ENCODE peak calls at places on chromosomes 1 and 21, in six cellular contexts. F, R, T, Y, D and M are unnamed samples.

GRCh38 chr1:63794927-63795326 is 21.1 kb downstream of the ROR1 start:
- DNase-seq in Y (no peak), F (no peak), T (no peak), D (peak; percentile 75), R (peak; percentile 28), M (no peak)

GRCh38 chr1:33050221-33051076 is 13.8 kb upstream of the AK2 start:
- DNase-seq in D (no peak), R (peak; percentile 86), T (peak; percentile 63), Y (no peak), F (no peak), M (no peak)

GRCh38 chr1:77100870-77101269 is 118.4 kb downstream of the PIGK start:
- DNase-seq in R (peak; percentile 1), Y (no peak), T (no peak), D (no peak), F (no peak), M (no peak)

GRCh38 chr1:101216623-101217022 is 20.2 kb upstream of the S1PR1 start:
- DNase-seq in T (no peak), R (no peak), F (no peak), D (no peak), Y (no peak), M (no peak)

GRCh38 chr1:115572710-115573109 is 69.1 kb upstream of the VANGL1 start:
- DNase-seq in D (no peak), Y (no peak), R (no peak), T (no peak), F (no peak), M (no peak)

GRCh38 chr1:116834605-116835004 is 75.1 kb upstream of the PTGFRN start:
- DNase-seq in T (no peak), F (no peak), D (no peak), Y (no peak), R (no peak), M (no peak)

GRCh38 chr1:20829531-20829930 is 42.4 kb upstream of the HP1BP3 start:
- DNase-seq in R (peak; percentile 46), F (no peak), T (no peak), Y (no peak), D (no peak), M (no peak)

GRCh38 chr21:44773291-44773932 is 28.2 kb downstream of the UBE2G2 start:
- DNase-seq in F (no peak), D (no peak), Y (peak; percentile 72), R (no peak), T (no peak), M (peak; percentile 34)

GRCh38 chr1:27074175-27074780 is 61.6 kb upstream of the TENT5B start:
- DNase-seq in D (no peak), F (no peak), Y (no peak), T (no peak), R (peak; percentile 12), M (no peak)

GRCh38 chr21:34192646-34193285 is 119.4 kb downstream of the MRPS6 start:
- DNase-seq in Y (no peak), R (no peak), T (no peak), D (no peak), F (no peak), M (no peak)

GRCh38 chr21:44394733-44395132 is 41.3 kb downstream of the TRPM2 start:
- DNase-seq in T (no peak), R (no peak), D (no peak), F (no peak), Y (no peak), M (no peak)

GRCh38 chr1:196933531-196934189 is 9.9 kb upstream of the CFHR2 start:
- DNase-seq in R (no peak), T (no peak), F (no peak), D (no peak), Y (no peak), M (no peak)

GRCh38 chr1:228318823-228319241 is 87.8 kb downstream of the TRIM11 start:
- DNase-seq in F (no peak), D (no peak), T (no peak), Y (peak; percentile 83), R (no peak), M (no peak)

GRCh38 chr1:4678318-4678717 is 23.9 kb downstream of the AJAP1 start:
- DNase-seq in R (no peak), T (no peak), D (no peak), F (no peak), Y (no peak), M (no peak)

GRCh38 chr1:77341195-77341594 is 59.4 kb downstream of the AK5 start:
- DNase-seq in T (no peak), Y (no peak), F (no peak), R (no peak), D (no peak), M (no peak)

GRCh38 chr1:33762099-33762830 is 101.6 kb upstream of the HMGB4 start:
- DNase-seq in Y (no peak), T (no peak), F (no peak), R (peak; percentile 20), D (no peak), M (no peak)

GRCh38 chr1:16047791-16048475 is 4.4 kb downstream of the CLCNKB start:
- DNase-seq in D (no peak), T (no peak), F (no peak), Y (no peak), R (no peak), M (no peak)

GRCh38 chr1:39901486-39902120 is at the start of gene MYCL:
- DNase-seq in D (peak; percentile 88), F (peak; percentile 24), Y (peak; percentile 92), R (peak; percentile 60), T (no peak), M (peak; percentile 79)

GRCh38 chr1:224789311-224789710 is 140.2 kb upstream of the DNAH14 start:
- DNase-seq in Y (no peak), F (no peak), R (no peak), T (no peak), D (no peak), M (no peak)

GRCh38 chr1:20160034-20160433 is 20.9 kb downstream of the PLA2G2F start:
- DNase-seq in R (no peak), F (no peak), Y (no peak), T (no peak), D (no peak), M (no peak)

GRCh38 chr1:157622471-157622870 is 24.6 kb upstream of the FCRL4 start:
- DNase-seq in R (no peak), T (no peak), F (no peak), Y (no peak), D (no peak), M (no peak)

GRCh38 chr1:89633103-89633744 is at the start of gene LRRC8C:
- DNase-seq in Y (peak; percentile 90), T (no peak), F (peak; percentile 53), D (peak; percentile 48), R (peak; percentile 48), M (peak; percentile 59)

GRCh38 chr1:117370071-117370470 is 2.8 kb downstream of the MAN1A2 start:
- DNase-seq in Y (no peak), D (no peak), F (no peak), T (no peak), R (peak; percentile 6), M (no peak)

GRCh38 chr1:114320586-114320985 is 166.9 kb upstream of the SYT6 start:
- DNase-seq in R (peak; percentile 95), T (no peak), F (no peak), Y (no peak), D (no peak), M (no peak)

GRCh38 chr1:114322207-114322606 is 168.5 kb upstream of the SYT6 start:
- DNase-seq in F (no peak), D (no peak), Y (no peak), T (no peak), R (no peak), M (no peak)

GRCh38 chr1:114322726-114323125 is 169.1 kb upstream of the SYT6 start:
- DNase-seq in R (no peak), Y (no peak), D (no peak), F (no peak), T (no peak), M (no peak)

GRCh38 chr1:114318951-114319350 is 165.3 kb upstream of the SYT6 start:
- DNase-seq in T (no peak), Y (no peak), R (no peak), F (no peak), D (no peak), M (no peak)

DNA sequence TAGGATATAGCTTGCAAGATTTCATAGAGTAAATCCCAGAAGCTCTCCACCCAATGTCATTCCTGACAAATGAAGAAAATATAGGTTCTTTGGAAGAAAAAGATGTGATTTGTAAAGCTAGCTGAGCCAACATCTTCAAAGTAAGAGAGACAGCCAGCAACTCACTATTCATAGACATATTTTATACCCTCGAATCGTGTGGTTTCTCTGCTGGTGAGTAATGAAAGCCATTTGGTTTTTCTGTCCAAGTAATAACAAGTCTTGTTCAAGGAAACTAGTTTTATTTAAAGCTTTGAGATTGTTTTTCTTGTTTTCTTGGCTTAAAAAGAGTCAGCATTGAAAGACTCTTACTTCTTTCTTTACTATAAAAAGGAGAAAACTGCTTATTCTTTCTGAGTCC is 165.8 kb upstream of the SYT6 start:
- DNase-seq in Y (no peak), D (no peak), T (no peak), R (peak; percentile 69), F (no peak), M (no peak)
- H3K4me3 ChIP-seq in Y (no peak overlapping the region), D (no peak overlapping the region), T (no peak overlapping the region), R (no peak overlapping the region), F (no peak overlapping the region), M (no peak overlapping the region)

GRCh38 chr1:14539953-14540563 is 58.4 kb upstream of the KAZN start:
- DNase-seq in T (no peak), F (no peak), D (no peak), R (no peak), Y (peak; percentile 56), M (no peak)
- H3K4me3 ChIP-seq in T (no peak overlapping the region), F (no peak overlapping the region), D (no peak overlapping the region), R (no peak overlapping the region), Y (no peak overlapping the region), M (no peak overlapping the region)

GRCh38 chr1:60639287-60639686 is 443.1 kb upstream of the NFIA start:
- DNase-seq in R (no peak), Y (no peak), D (no peak), T (no peak), F (no peak), M (no peak)
- H3K4me3 ChIP-seq in R (no peak overlapping the region), Y (no peak overlapping the region), D (no peak overlapping the region), T (no peak overlapping the region), F (no peak overlapping the region), M (no peak overlapping the region)

GRCh38 chr1:119778886-119779560 is 10.3 kb upstream of the HMGCS2 start:
- DNase-seq in R (no peak), D (no peak), T (no peak), Y (no peak), F (no peak), M (no peak)

GRCh38 chr1:119778359-119778758 is 9.7 kb upstream of the HMGCS2 start:
- DNase-seq in Y (no peak), R (no peak), F (no peak), D (no peak), T (no peak), M (no peak)

GRCh38 chr1:119781434-119782210 is 12.9 kb upstream of the HMGCS2 start:
- DNase-seq in R (no peak), F (no peak), T (no peak), Y (no peak), D (no peak), M (no peak)

GRCh38 chr1:119782541-119783338 is 14.0 kb upstream of the HMGCS2 start:
- DNase-seq in R (no peak), D (no peak), Y (no peak), T (no peak), F (no peak), M (no peak)

DNA sequence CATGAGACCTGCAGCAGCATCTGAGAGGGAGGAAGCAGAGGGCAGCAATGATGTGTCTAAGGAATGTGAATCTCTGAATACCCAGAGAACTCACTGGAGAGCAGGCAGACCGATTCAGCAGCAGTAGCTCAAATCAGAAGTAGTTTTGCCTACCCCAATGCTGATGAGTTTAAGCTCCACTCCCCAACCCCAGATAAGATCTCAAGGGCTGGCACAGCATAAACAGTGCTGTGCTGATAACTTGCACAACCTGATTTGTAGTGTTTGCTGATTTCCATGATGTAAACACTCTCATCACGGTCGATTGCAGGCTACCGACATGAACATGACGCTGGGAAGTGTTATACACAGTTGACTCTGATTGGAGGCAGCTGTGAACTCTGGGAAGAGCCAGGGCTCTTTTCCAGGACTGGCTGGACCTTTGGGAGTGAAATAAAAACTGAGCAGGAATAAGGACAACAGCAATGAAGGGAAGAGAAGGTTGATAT is 11.2 kb upstream of the HMGCS2 start:
- DNase-seq in T (no peak), Y (no peak), D (peak; percentile 71), F (peak; percentile 43), R (peak; percentile 64), M (no peak)
- H3K4me3 ChIP-seq in T (no peak overlapping the region), Y (no peak overlapping the region), D (no peak overlapping the region), F (no peak overlapping the region), R (peak overlapping the region; percentile 6), M (no peak overlapping the region)